ENCODE peak calls at places on chromosome 14, in ten cellular contexts. Z is GM12865, K is tibial artery, W is fibroblast of pulmonary artery, X is H9, P is BJ, N is fibroblast of mammary gland, E is ascending aorta, R is upper lobe of right lung, Q is epithelial cell of esophagus. I is an unnamed sample.

GRCh38 chr14:79161576-79161975 is 991.4 kb downstream of the NRXN3 start:
- DNase-seq in R (no peak), K (no peak), P (no peak), E (no peak), X (peak), Q (peak), W (peak), Z (no peak), N (peak), I (peak)

GRCh38 chr14:101977311-101978071 is 13.1 kb downstream of the DYNC1H1 start:
- DNase-seq in X (no peak), K (peak), E (peak), W (peak), R (no peak), P (no peak), Z (no peak), N (peak), Q (no peak), I (no peak)

GRCh38 chr14:104337381-104337780 is 199.0 kb downstream of the KIF26A start:
- DNase-seq in N (no peak), E (peak), W (no peak), X (no peak), R (no peak), Z (no peak), P (no peak), K (no peak), Q (no peak), I (no peak)

GRCh38 chr14:51328942-51329350 is 88.9 kb downstream of the TMX1 start:
- DNase-seq in W (peak), X (no peak), R (no peak), P (no peak), Z (no peak), Q (peak), K (no peak), E (no peak), N (peak), I (no peak)

GRCh38 chr14:26685401-26685800 is 87.6 kb upstream of the NOVA1 start:
- DNase-seq in W (no peak), N (no peak), P (no peak), Z (no peak), X (no peak), E (no peak), Q (no peak), R (no peak), K (no peak), I (no peak)

GRCh38 chr14:34169561-34169960 is 218.7 kb upstream of the EGLN3 start:
- DNase-seq in N (no peak), R (no peak), Q (peak), P (no peak), K (no peak), X (no peak), Z (no peak), W (no peak), E (no peak), I (no peak)

GRCh38 chr14:31286456-31287293 is 79.1 kb upstream of the HECTD1 start:
- DNase-seq in W (no peak), Q (no peak), P (no peak), X (peak), N (no peak), Z (peak), E (no peak), K (no peak), R (no peak), I (peak)

GRCh38 chr14:84826349-84826748 is 703.6 kb upstream of the FLRT2 start:
- DNase-seq in N (no peak), E (no peak), Q (peak), Z (no peak), K (no peak), W (no peak), P (no peak), R (no peak), X (no peak), I (no peak)

GRCh38 chr14:34227834-34228662 is 234.0 kb downstream of the SPTSSA start:
- DNase-seq in K (peak), Z (peak), W (peak), R (peak), P (no peak), Q (peak), X (peak), N (peak), E (peak), I (peak)

GRCh38 chr14:52741865-52742264 is 11.9 kb downstream of the STYX start:
- DNase-seq in P (no peak), Z (peak), E (no peak), X (no peak), N (no peak), W (no peak), R (no peak), Q (no peak), K (no peak), I (no peak)

GRCh38 chr14:78401866-78402265 is 231.7 kb downstream of the NRXN3 start:
- DNase-seq in N (peak), Q (peak), R (no peak), Z (no peak), X (no peak), W (no peak), E (no peak), K (no peak), P (no peak), I (no peak)

GRCh38 chr14:79318371-79318770 is 892.9 kb downstream of the DIO2 start:
- DNase-seq in E (no peak), Z (no peak), W (peak), X (no peak), Q (no peak), K (no peak), N (peak), R (no peak), P (no peak), I (no peak)

GRCh38 chr14:98008381-98009113 is 1211.4 kb downstream of the VRK1 start:
- DNase-seq in K (no peak), N (no peak), Z (peak), R (no peak), W (no peak), Q (peak), X (no peak), E (no peak), P (no peak), I (no peak)

GRCh38 chr14:61213930-61214329 is 67.2 kb downstream of the TMEM30B start:
- DNase-seq in P (no peak), X (no peak), W (no peak), N (peak), Z (no peak), K (no peak), E (no peak), R (no peak), Q (no peak), I (no peak)

GRCh38 chr14:68981539-68981976 is 2.5 kb upstream of the ACTN1 start:
- DNase-seq in Z (no peak), E (no peak), R (no peak), X (no peak), Q (peak), W (peak), N (peak), P (no peak), K (no peak), I (no peak)

GRCh38 chr14:34363733-34364134 is 98.3 kb downstream of the SPTSSA start:
- DNase-seq in Q (peak), P (no peak), X (no peak), Z (no peak), E (no peak), R (peak), N (peak), W (peak), K (no peak), I (no peak)

GRCh38 chr14:23344481-23344880 is 8.2 kb downstream of the SLC22A17 start:
- DNase-seq in R (no peak), P (no peak), K (no peak), W (no peak), Z (no peak), X (no peak), N (no peak), Q (no peak), E (peak), I (no peak)

GRCh38 chr14:98501335-98501734 is 770.7 kb downstream of the BCL11B start:
- DNase-seq in Q (peak), K (no peak), X (no peak), P (no peak), R (no peak), Z (no peak), E (no peak), N (no peak), W (no peak), I (no peak)

GRCh38 chr14:22852599-22852939 is 16.2 kb downstream of the MMP14 start:
- DNase-seq in X (no peak), E (no peak), P (no peak), N (no peak), Q (no peak), Z (no peak), K (no peak), W (no peak), R (no peak), I (no peak)

GRCh38 chr14:93171366-93171765 is 13.3 kb downstream of the MOAP1 start:
- DNase-seq in W (no peak), Z (no peak), E (peak), Q (no peak), R (peak), N (no peak), P (no peak), X (no peak), K (no peak), I (no peak)

GRCh38 chr14:33734387-33734786 is 216.5 kb downstream of the EGLN3 start:
- DNase-seq in Q (no peak), E (no peak), N (no peak), R (no peak), W (no peak), X (no peak), P (no peak), Z (no peak), K (no peak), I (no peak)

GRCh38 chr14:46250113-46250703 is 401.4 kb downstream of the RPL10L start:
- DNase-seq in Z (peak), P (no peak), K (no peak), Q (peak), W (peak), E (no peak), R (no peak), X (no peak), N (peak), I (no peak)

GRCh38 chr14:73173092-73173735 is 36.9 kb downstream of the PSEN1 start:
- DNase-seq in K (no peak), W (peak), P (no peak), N (peak), E (no peak), Z (peak), Q (peak), X (no peak), R (no peak), I (no peak)

GRCh38 chr14:92770454-92770853 is 22.0 kb upstream of the LGMN start:
- DNase-seq in Q (no peak), P (no peak), N (no peak), W (no peak), K (no peak), Z (peak), R (no peak), X (no peak), E (no peak), I (no peak)

GRCh38 chr14:63633801-63634200 is 7.9 kb downstream of the WDR89 start:
- DNase-seq in P (no peak), N (no peak), K (no peak), Z (no peak), X (no peak), R (no peak), Q (no peak), E (no peak), W (peak), I (no peak)
- TF ChIP-seq CTCF in P (no peak), N (no peak), K (no peak), Z (no peak), X (no peak), R (no peak), Q (no peak), E (no peak), W (peak), I (no peak)

GRCh38 chr14:63357841-63358240 is 39.1 kb upstream of the GPHB5 start:
- DNase-seq in K (no peak), X (no peak), Q (no peak), E (no peak), N (no peak), Z (no peak), W (no peak), R (no peak), P (no peak), I (no peak)

GRCh38 chr14:63362305-63362914 is 43.7 kb upstream of the GPHB5 start:
- DNase-seq in N (no peak), P (no peak), W (no peak), Q (no peak), E (no peak), R (no peak), X (no peak), Z (no peak), K (no peak), I (peak)

DNA sequence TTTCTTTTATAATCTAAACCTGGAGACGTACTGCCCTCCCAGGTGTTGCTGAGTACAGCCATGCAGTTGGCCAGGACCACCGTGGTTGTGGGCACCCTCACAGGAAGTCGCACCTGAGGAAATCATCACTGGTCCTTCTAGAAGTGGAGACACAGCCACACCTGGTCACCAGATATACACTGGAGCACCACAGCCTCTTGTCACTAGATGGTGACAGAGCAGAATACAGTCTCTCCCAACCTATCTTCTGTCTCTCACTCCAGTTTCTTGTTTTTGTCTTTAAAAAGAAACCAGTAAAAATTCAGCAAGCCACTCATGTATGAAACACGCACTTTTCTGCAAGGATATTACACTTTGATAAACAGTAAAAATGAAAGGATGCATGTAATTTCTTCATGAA is 43.1 kb upstream of the GPHB5 start:
- DNase-seq in Z (peak), K (no peak), P (no peak), E (no peak), W (no peak), R (no peak), Q (no peak), X (no peak), N (no peak), I (no peak)
- TF ChIP-seq CTCF in Z (peak), K (no peak), P (no peak), E (no peak), W (no peak), R (no peak), Q (no peak), X (peak), N (no peak), I (no peak)

GRCh38 chr14:63050694-63051093 is 5.4 kb upstream of the KCNH5 start:
- DNase-seq in R (no peak), K (no peak), W (no peak), N (no peak), E (no peak), Q (no peak), X (no peak), P (no peak), Z (no peak), I (no peak)
- TF ChIP-seq CTCF in R (no peak), K (no peak), W (no peak), N (no peak), E (no peak), Q (no peak), X (no peak), P (no peak), Z (no peak), I (no peak)

GRCh38 chr14:81221579-81222102 is 882 bp upstream of the GTF2A1 start:
- DNase-seq in Z (peak), X (no peak), W (peak), E (no peak), P (no peak), Q (no peak), N (no peak), R (no peak), K (no peak), I (no peak)

GRCh38 chr14:81219821-81220487 is 805 bp downstream of the GTF2A1 start:
- DNase-seq in W (no peak), Z (peak), P (no peak), X (no peak), E (no peak), Q (peak), K (peak), N (peak), R (peak), I (peak)

GRCh38 chr14:81219210-81219820 is 1.4 kb downstream of the GTF2A1 start:
- DNase-seq in Z (peak), K (peak), Q (peak), N (peak), W (peak), P (peak), X (peak), E (peak), R (peak), I (peak)

GRCh38 chr14:81220767-81221578 is at the start of gene GTF2A1:
- DNase-seq in E (peak), K (peak), W (peak), X (peak), P (peak), Z (peak), R (peak), Q (peak), N (peak), I (peak)

GRCh38 chr14:81220488-81220766 is 332 bp downstream of the GTF2A1 start:
- DNase-seq in Z (no peak), K (no peak), E (no peak), R (no peak), P (no peak), Q (no peak), X (no peak), W (peak), N (no peak), I (no peak)
- TF ChIP-seq CTCF in Z (no peak), K (no peak), E (no peak), R (no peak), P (no peak), Q (no peak), X (no peak), W (no peak), N (no peak), I (no peak)

DNA sequence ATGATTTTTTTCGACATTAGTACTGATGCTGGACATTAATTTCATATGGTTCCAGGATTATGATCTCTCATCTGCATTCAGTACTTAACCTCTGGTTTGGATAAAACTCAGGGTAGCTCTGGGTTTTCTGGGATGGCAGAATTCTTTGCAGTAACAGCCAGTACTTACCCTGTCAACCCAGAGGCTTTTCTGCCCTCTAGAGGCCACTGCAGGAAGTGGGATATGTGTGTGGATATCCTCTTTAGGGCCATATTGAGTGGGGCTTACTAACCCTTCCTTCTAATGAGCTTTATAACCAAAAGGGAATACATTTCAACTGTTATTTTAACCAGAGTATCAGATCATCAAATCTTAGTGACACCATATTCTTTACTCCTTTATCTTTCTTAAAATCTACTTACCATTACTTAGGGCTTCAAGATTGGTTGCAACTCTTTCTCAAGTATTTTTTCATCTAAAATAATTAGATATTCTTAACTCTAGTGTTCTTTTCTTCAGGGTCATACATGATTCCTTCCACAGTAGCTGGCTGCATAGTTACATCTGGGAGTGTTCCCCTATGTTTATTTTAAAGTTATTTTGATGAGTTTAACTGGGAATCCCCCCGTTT is 488.0 kb upstream of the STXBP6 start:
- DNase-seq in K (no peak), P (no peak), Q (peak), R (no peak), N (peak), W (no peak), Z (peak), X (peak), E (no peak), I (peak)
- TF ChIP-seq CTCF in K (peak), P (peak), Q (peak), R (peak), N (peak), W (peak), Z (peak), X (peak), E (peak), I (peak)

GRCh38 chr14:59262717-59263469 is 74.4 kb downstream of the DAAM1 start:
- DNase-seq in E (no peak), P (no peak), X (no peak), Z (no peak), N (no peak), K (no peak), R (no peak), Q (no peak), W (no peak), I (no peak)
- TF ChIP-seq CTCF in E (no peak), P (peak), X (peak), Z (peak), N (no peak), K (no peak), R (peak), Q (no peak), W (peak), I (peak)

DNA sequence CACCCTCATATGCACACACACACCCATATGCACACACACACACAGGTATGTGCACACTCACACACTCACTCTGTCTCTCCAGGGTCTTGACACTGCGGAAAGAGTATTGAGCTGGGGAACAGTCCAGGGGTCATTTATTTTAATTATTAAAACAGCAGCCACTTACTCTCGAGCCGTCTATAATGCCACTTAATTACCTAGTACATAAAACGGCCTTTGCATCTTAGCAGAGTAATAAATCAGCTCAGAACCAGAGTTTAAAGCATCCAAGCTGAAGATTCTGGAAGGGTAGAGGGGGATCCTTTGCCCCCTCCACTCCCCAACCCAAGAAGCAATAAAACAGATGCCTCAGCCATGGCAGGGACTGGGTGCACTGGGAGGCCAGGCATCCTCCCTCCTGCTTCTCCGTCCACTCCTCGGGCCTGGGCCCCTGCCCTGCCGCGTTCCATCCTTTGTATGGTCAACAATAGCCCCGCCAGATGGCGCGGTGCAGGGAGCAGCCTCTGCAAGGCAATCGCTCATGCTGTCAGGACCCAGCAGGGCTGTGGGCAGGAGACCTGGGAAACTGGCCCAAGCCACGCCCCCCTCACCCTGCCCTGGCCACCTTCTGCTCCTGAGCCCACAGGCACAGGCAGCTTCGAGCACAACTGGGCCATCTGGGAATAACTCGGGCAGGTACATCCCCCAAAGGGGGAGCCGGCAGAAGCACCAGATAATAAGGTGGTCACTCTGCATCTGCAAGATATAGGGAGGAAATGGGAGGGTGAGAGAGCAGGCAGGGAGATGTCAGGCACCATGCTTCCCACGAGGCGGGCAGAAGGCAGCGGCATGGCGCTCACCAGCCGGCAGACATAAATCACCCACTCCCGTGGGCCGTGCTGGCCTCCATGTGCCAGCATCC is 40.9 kb downstream of the CCDC85C start:
- DNase-seq in Q (no peak), W (peak), K (peak), R (peak), X (peak), Z (no peak), E (peak), P (no peak), N (peak), I (peak)
- TF ChIP-seq CTCF in Q (no peak), W (peak), K (peak), R (peak), X (peak), Z (no peak), E (peak), P (peak), N (peak), I (peak)

GRCh38 chr14:90599748-90600507 is 203.1 kb downstream of the CALM1 start:
- DNase-seq in Q (peak), K (no peak), E (no peak), X (no peak), P (no peak), N (peak), Z (no peak), W (peak), R (no peak), I (no peak)
- TF ChIP-seq CTCF in Q (peak), K (peak), E (peak), X (no peak), P (no peak), N (no peak), Z (no peak), W (peak), R (no peak), I (no peak)

GRCh38 chr14:50060871-50061663 is 55.3 kb downstream of the VCPKMT start:
- DNase-seq in P (peak), N (peak), E (peak), K (peak), Z (peak), Q (peak), R (peak), W (peak), X (no peak), I (no peak)
- TF ChIP-seq CTCF in P (peak), N (peak), E (peak), K (peak), Z (no peak), Q (peak), R (peak), W (peak), X (peak), I (no peak)